ENCODE peak calls at places on chromosomes 3 and 15, in five cellular contexts. R is activated T-helper 1 cell treated with anti-CD3 and anti-CD28 coated beads, Interleukin-12 subunit alpha, Interleukin-12 subunit beta, Interleukin-2, Interleukin-4 antibody, amounts not matched to agents 30 ng/mL and 10 ng/mL and 1 ng/mL, durations not matched to agents 14 hours and 24 hours and 36 hours; J is stimulated activated CD8-positive, alpha-beta memory T cell treated with anti-CD3 and anti-CD28 coated beads, Interleukin-4, amount 100 ng/mL, for 1 hour; H is HCT116; D is hippocampal formation. G is an unnamed sample.
A peak's percentile ranks its signal among the peaks of the same experiment; 100 is the strongest.

GRCh38 chr3:134650431-134651346 is at the start of gene KY:
- DNase-seq in R (no peak), J (no peak), H (no peak), D (peak; percentile 54), G (peak; percentile 47)

GRCh38 chr3:93924491-93924890 is 49.2 kb downstream of the PROS1 start:
- DNase-seq in R (no peak), J (no peak), H (no peak), D (no peak), G (no peak)

GRCh38 chr15:80777137-80777536 is 2.0 kb upstream of the CEMIP start:
- DNase-seq in R (no peak), J (no peak), H (no peak), D (no peak), G (peak; percentile 96)

GRCh38 chr3:152444029-152444641 is 175.4 kb downstream of the MBNL1 start:
- DNase-seq in R (no peak), J (no peak), H (peak; percentile 38), D (peak; percentile 82), G (peak; percentile 82)

GRCh38 chr3:42723146-42723683 is 20.6 kb upstream of the HHATL start:
- DNase-seq in R (no peak), J (no peak), H (no peak), D (no peak), G (no peak)

GRCh38 chr3:56257826-56258225 is 210.4 kb downstream of the ERC2 start:
- DNase-seq in R (no peak), J (no peak), H (no peak), D (no peak), G (no peak)

GRCh38 chr3:187909871-187910270 is 164.6 kb upstream of the BCL6 start:
- DNase-seq in R (no peak), J (no peak), H (no peak), D (no peak), G (no peak)

GRCh38 chr3:30858894-30859389 is 35.5 kb downstream of the GADL1 start:
- DNase-seq in R (no peak), J (no peak), H (no peak), D (no peak), G (no peak)

GRCh38 chr3:13674538-13675185 is 125.7 kb downstream of the FBLN2 start:
- DNase-seq in R (no peak), J (no peak), H (no peak), D (no peak), G (no peak)

GRCh38 chr3:27721717-27722564 is at the start of gene EOMES:
- DNase-seq in R (peak; percentile 67), J (peak; percentile 56), H (peak; percentile 73), D (no peak), G (peak; percentile 34)

GRCh38 chr3:129316121-129317013 is 37.7 kb downstream of the HMCES start:
- DNase-seq in R (peak; percentile 88), J (peak; percentile 82), H (peak; percentile 64), D (peak; percentile 67), G (peak; percentile 84)

G was measured in fibroblast of pulmonary artery.